ENCODE peak calls at places on chromosomes 11 and 22, in four cellular contexts. L, A, V and X are unnamed samples.
A peak's percentile ranks its signal among the peaks of the same experiment; 100 is the strongest.

GRCh38 chr11:134656861-134657540 is 245.0 kb upstream of the B3GAT1 start:
- DNase-seq in L (no peak), V (no peak), A (no peak), X (no peak)

GRCh38 chr11:62588966-62589637 is 2.2 kb downstream of the TUT1 start:
- DNase-seq in A (no peak), L (no peak), V (no peak), X (no peak)

GRCh38 chr11:108221981-108222685 is at the start of gene NPAT:
- DNase-seq in A (no peak), V (peak; percentile 11), L (no peak), X (no peak)

GRCh38 chr22:45164217-45165123 is 745 bp downstream of the NUP50 start:
- DNase-seq in L (peak; percentile 51), A (no peak), V (no peak), X (peak; percentile 71)

GRCh38 chr22:46714550-46714949 is 23.5 kb downstream of the CERK start:
- DNase-seq in L (no peak), V (no peak), A (no peak), X (no peak)

GRCh38 chr11:121038642-121039409 is 14.9 kb downstream of the TBCEL start:
- DNase-seq in L (no peak), V (no peak), A (no peak), X (no peak)

GRCh38 chr22:22111267-22111751 is 128.7 kb upstream of the TOP3B start:
- DNase-seq in V (no peak), A (no peak), L (peak; percentile 80), X (peak; percentile 86)

GRCh38 chr11:20351151-20351550 is 12.4 kb upstream of the HTATIP2 start:
- DNase-seq in V (no peak), L (no peak), A (no peak), X (no peak)

GRCh38 chr11:70173018-70173417 is 30.1 kb upstream of the FADD start:
- DNase-seq in A (no peak), L (no peak), V (no peak), X (no peak)

GRCh38 chr22:20436309-20437252 is 1.0 kb downstream of the SCARF2 start:
- DNase-seq in A (no peak), V (no peak), L (no peak), X (peak; percentile 54)

GRCh38 chr11:89608234-89608966 is 101.7 kb upstream of the TRIM77 start:
- DNase-seq in V (no peak), L (no peak), A (no peak), X (no peak)

GRCh38 chr22:34866501-34867171 is 199.3 kb upstream of the ISX start:
- DNase-seq in V (no peak), L (no peak), A (no peak), X (no peak)

GRCh38 chr11:83151274-83151977 is 5.5 kb upstream of the PCF11 start:
- DNase-seq in V (no peak), L (no peak), A (peak; percentile 74), X (no peak)

GRCh38 chr11:87722756-87723599 is 452.3 kb downstream of the RAB38 start:
- DNase-seq in L (peak; percentile 10), A (no peak), V (no peak), X (peak; percentile 9)

GRCh38 chr22:44284711-44285110 is 28.0 kb downstream of the SHISAL1 start:
- DNase-seq in A (no peak), V (no peak), L (no peak), X (no peak)

GRCh38 chr11:44899959-44900358 is 50.7 kb downstream of the TP53I11 start:
- DNase-seq in A (no peak), V (no peak), L (peak; percentile 41), X (no peak)

GRCh38 chr11:44178381-44178780 is 82.9 kb downstream of the EXT2 start:
- DNase-seq in A (no peak), V (no peak), L (no peak), X (no peak)

GRCh38 chr11:59755701-59756495 is 722 bp downstream of the STX3 start:
- DNase-seq in L (peak; percentile 39), A (peak; percentile 79), V (no peak), X (peak; percentile 35)

GRCh38 chr11:35415488-35415887 is 3.9 kb downstream of the SLC1A2 start:
- DNase-seq in V (no peak), A (no peak), L (no peak), X (no peak)

GRCh38 chr11:131628739-131629138 is 258.3 kb downstream of the NTM start:
- DNase-seq in L (no peak), V (no peak), A (no peak), X (no peak)

GRCh38 chr11:124799384-124800225 is 601 bp downstream of the MSANTD2 start:
- DNase-seq in A (peak; percentile 12), L (peak; percentile 53), V (peak; percentile 7), X (peak; percentile 71)

GRCh38 chr11:47599821-47600377 is 5.7 kb upstream of the C1QTNF4 start:
- DNase-seq in V (no peak), A (no peak), L (no peak), X (no peak)

GRCh38 chr11:7900686-7901085 is 30.4 kb downstream of the OR10A6 start:
- DNase-seq in A (no peak), V (no peak), L (no peak), X (no peak)